ENCODE peak calls at places on chromosomes 5 and 9, in eight cellular contexts. F is aorta, I is mesenchymal stem cell, J is left lung, Q is A549, Z is neural progenitor cell, U is stomach, A is GM23248. L is an unnamed sample.

GRCh38 chr5:74034738-74035137 is 408.7 kb downstream of the ARHGEF28 start:
- DNase-seq in F (no peak), I (peak; percentile 50), J (no peak), Q (peak; percentile 6), Z (no peak), U (no peak), A (peak; percentile 97), L (no peak)

GRCh38 chr5:76763136-76763535 is 47.2 kb downstream of the F2R start:
- DNase-seq in F (no peak), I (no peak), J (no peak), Q (no peak), Z (no peak), U (no peak), A (no peak), L (no peak)

GRCh38 chr9:108894225-108894997 is 32.3 kb downstream of the ACTL7A start:
- DNase-seq in F (no peak), I (no peak), J (no peak), Q (no peak), Z (no peak), U (no peak), A (no peak), L (no peak)

GRCh38 chr5:172858990-172859811 is 25.1 kb downstream of the ERGIC1 start:
- DNase-seq in F (peak; percentile 89), I (peak; percentile 87), J (no peak), Q (peak; percentile 86), Z (no peak), U (peak; percentile 73), A (peak; percentile 91), L (peak; percentile 71)

GRCh38 chr5:39255406-39255805 is 36.0 kb upstream of the FYB1 start:
- DNase-seq in F (no peak), I (no peak), J (no peak), Q (no peak), Z (no peak), U (no peak), A (no peak), L (no peak)

GRCh38 chr9:109865521-109865920 is 85.5 kb downstream of the PALM2AKAP2 start:
- DNase-seq in F (no peak), I (peak; percentile 23), J (no peak), Q (no peak), Z (no peak), U (no peak), A (peak; percentile 29), L (no peak)

GRCh38 chr5:177595991-177596774 is 3.7 kb upstream of the B4GALT7 start:
- DNase-seq in F (no peak), I (no peak), J (peak; percentile 20), Q (no peak), Z (no peak), U (no peak), A (peak; percentile 30), L (no peak)

GRCh38 chr5:178068293-178068692 is 45.0 kb upstream of the N4BP3 start:
- DNase-seq in F (no peak), I (no peak), J (no peak), Q (no peak), Z (peak; percentile 13), U (no peak), A (no peak), L (no peak)

GRCh38 chr9:81266674-81267073 is 422.7 kb downstream of the TLE1 start:
- DNase-seq in F (no peak), I (peak; percentile 77), J (no peak), Q (no peak), Z (no peak), U (no peak), A (peak; percentile 13), L (no peak)

GRCh38 chr9:4297795-4298254 is 2.0 kb downstream of the GLIS3 start:
- DNase-seq in F (peak; percentile 79), I (peak; percentile 84), J (peak; percentile 61), Q (peak; percentile 86), Z (peak; percentile 94), U (peak; percentile 58), A (peak; percentile 81), L (peak; percentile 73)

GRCh38 chr9:74379718-74380117 is 117.4 kb upstream of the RORB start:
- DNase-seq in F (no peak), I (no peak), J (no peak), Q (peak; percentile 45), Z (peak; percentile 70), U (peak; percentile 27), A (no peak), L (peak; percentile 31)

GRCh38 chr9:18142964-18143363 is 331.0 kb upstream of the ADAMTSL1 start:
- DNase-seq in F (no peak), I (no peak), J (no peak), Q (no peak), Z (peak; percentile 31), U (no peak), A (peak; percentile 20), L (no peak)

GRCh38 chr9:19290103-19290502 is 59.6 kb downstream of the DENND4C start:
- DNase-seq in F (no peak), I (no peak), J (no peak), Q (no peak), Z (no peak), U (no peak), A (no peak), L (no peak)

GRCh38 chr5:72167790-72168189 is 60.5 kb downstream of the MAP1B start:
- DNase-seq in F (peak; percentile 72), I (no peak), J (no peak), Q (no peak), Z (no peak), U (no peak), A (peak; percentile 85), L (no peak)

GRCh38 chr5:72170101-72170500 is 62.8 kb downstream of the MAP1B start:
- DNase-seq in F (no peak), I (no peak), J (no peak), Q (no peak), Z (no peak), U (no peak), A (no peak), L (no peak)

GRCh38 chr5:72163349-72163983 is 56.2 kb downstream of the MAP1B start:
- DNase-seq in F (no peak), I (peak; percentile 11), J (no peak), Q (no peak), Z (no peak), U (no peak), A (peak; percentile 49), L (no peak)

GRCh38 chr5:72167257-72167656 is 60.0 kb downstream of the MAP1B start:
- DNase-seq in F (no peak), I (no peak), J (no peak), Q (no peak), Z (no peak), U (no peak), A (no peak), L (no peak)

DNA sequence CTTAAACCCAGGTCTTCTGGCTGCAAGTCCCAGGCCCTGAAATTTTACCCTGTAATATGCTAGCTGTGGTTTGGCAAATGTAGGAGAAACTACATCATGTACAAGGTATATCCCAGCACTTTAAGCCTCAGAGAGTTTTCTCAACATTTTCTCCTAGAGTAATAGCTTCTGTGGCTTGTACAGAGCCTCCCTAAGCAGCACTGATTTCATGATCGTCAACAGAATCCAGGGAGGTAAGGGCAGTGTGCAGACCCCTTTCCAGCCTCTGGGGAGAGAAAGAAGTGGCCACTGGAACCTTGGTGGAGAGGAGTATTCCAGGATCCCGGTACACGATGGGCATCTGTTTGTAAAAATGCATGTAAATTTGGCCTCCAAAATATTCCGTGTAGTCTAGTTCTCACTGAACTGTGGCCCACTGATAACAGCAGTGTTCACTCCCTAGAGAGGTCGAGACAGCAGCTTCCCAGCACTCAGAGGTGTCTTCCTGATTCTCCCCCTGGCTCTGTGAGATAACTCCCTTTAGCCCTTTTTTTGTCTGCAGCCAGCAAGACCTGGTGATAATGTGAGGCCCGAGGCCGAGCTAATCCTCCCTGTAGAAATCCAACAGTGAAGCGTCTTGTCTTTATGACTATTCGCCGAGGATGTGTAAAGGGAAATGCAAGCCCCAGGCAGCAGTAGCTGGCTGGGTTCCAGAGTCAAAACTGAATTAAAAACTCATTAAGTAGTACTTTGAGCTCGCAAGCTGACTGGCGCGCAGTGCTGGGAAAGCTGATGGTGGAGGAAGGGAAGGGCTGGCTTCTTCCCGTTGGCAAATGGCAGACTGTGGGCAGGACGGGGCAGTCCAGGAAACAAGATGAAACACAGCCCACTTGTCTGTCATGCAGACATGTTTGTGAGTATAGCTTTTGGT is 59.0 kb downstream of the MAP1B start:
- DNase-seq in F (peak; percentile 74), I (no peak), J (peak; percentile 38), Q (no peak), Z (peak; percentile 80), U (no peak), A (peak; percentile 72), L (no peak)
- H3K4me3 ChIP-seq in F (no peak overlapping the region), I (peak overlapping the region; percentile 51), J (no peak overlapping the region), Q (no peak overlapping the region), Z (peak overlapping the region; percentile 9), U (no peak overlapping the region), A (peak overlapping the region; percentile 34), L (no peak overlapping the region)

DNA sequence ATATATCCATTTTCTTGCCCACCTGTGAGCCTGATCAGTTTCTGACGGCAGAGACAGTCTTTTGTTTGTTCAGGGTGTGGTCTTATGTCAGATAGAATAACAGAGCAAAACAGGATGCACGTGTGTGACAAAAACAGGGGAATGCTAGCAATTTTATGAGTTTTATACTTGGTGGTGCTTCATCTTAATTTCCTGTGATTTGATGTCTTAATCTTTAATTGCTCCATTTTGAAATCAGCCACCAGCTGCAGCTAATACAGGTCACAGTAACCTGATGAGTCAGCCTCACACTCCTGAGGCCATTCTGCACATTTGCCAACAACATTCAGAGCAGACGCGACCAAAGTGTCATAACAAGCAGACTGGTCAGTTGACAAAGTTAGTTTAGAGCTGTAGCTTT is 42.3 kb upstream of the JMY start:
- DNase-seq in F (no peak), I (no peak), J (no peak), Q (peak; percentile 22), Z (no peak), U (no peak), A (peak; percentile 57), L (no peak)
- H3K27ac ChIP-seq in F (no peak overlapping the region), I (no peak overlapping the region), J (no peak overlapping the region), Q (no peak overlapping the region), Z (no peak overlapping the region), U (no peak overlapping the region), A (no peak overlapping the region), L (no peak overlapping the region)

GRCh38 chr5:80184235-80185023 is 71.4 kb downstream of the SERINC5 start:
- DNase-seq in F (no peak), I (no peak), J (peak; percentile 51), Q (peak; percentile 76), Z (peak; percentile 56), U (peak; percentile 72), A (no peak), L (peak; percentile 68)
- H3K4me1 ChIP-seq in F (peaks cover 5% of the 10 kb centered on the region), I (no peaks in the 10 kb centered on the region), J (peaks cover 52% of the 10 kb centered on the region), Q (peaks cover 68% of the 10 kb centered on the region), Z (peaks cover 72% of the 10 kb centered on the region), U (peaks cover 54% of the 10 kb centered on the region), A (no peaks in the 10 kb centered on the region), L (no peaks in the 10 kb centered on the region)

GRCh38 chr5:163914911-163915310 is 409.5 kb downstream of the MAT2B start:
- DNase-seq in F (no peak), I (no peak), J (no peak), Q (no peak), Z (no peak), U (no peak), A (no peak), L (no peak)

GRCh38 chr5:163916856-163917255 is 411.4 kb downstream of the MAT2B start:
- DNase-seq in F (no peak), I (no peak), J (no peak), Q (no peak), Z (no peak), U (no peak), A (no peak), L (no peak)

GRCh38 chr5:163915481-163915961 is 410.1 kb downstream of the MAT2B start:
- DNase-seq in F (no peak), I (peak; percentile 45), J (no peak), Q (no peak), Z (peak; percentile 8), U (no peak), A (no peak), L (no peak)

GRCh38 chr5:163917741-163918140 is 412.3 kb downstream of the MAT2B start:
- DNase-seq in F (no peak), I (no peak), J (no peak), Q (no peak), Z (no peak), U (no peak), A (no peak), L (no peak)

GRCh38 chr5:163916376-163916775 is 411.0 kb downstream of the MAT2B start:
- DNase-seq in F (no peak), I (peak; percentile 62), J (peak; percentile 33), Q (no peak), Z (no peak), U (no peak), A (no peak), L (no peak)
- H3K4me3 ChIP-seq in F (no peak overlapping the region), I (no peak overlapping the region), J (no peak overlapping the region), Q (no peak overlapping the region), Z (no peak overlapping the region), U (no peak overlapping the region), A (no peak overlapping the region), L (no peak overlapping the region)